ENCODE peak calls at places on chromosomes 5 and 9, in four cellular contexts. K is AG08396, X is T-helper 2 cell, G is type B pancreatic cell. L is an unnamed sample.
A peak's percentile ranks its signal among the peaks of the same experiment; 100 is the strongest.

GRCh38 chr5:160369990-160370712 is at the start of gene C1QTNF2:
- DNase-seq in K (peak; percentile 92), X (no peak), G (no peak), L (no peak)

GRCh38 chr5:178212241-178213002 is 8.1 kb downstream of the HNRNPAB start:
- DNase-seq in K (no peak), X (no peak), G (no peak), L (no peak)

GRCh38 chr5:136004436-136004835 is 24.4 kb upstream of the TGFBI start:
- DNase-seq in K (peak; percentile 36), X (no peak), G (no peak), L (no peak)

GRCh38 chr5:10691826-10692785 is 68.9 kb downstream of the DAP start:
- DNase-seq in K (peak; percentile 75), X (no peak), G (no peak), L (no peak)

GRCh38 chr9:93200989-93201339 is 17.0 kb downstream of the WNK2 start:
- DNase-seq in K (no peak), X (no peak), G (no peak), L (no peak)

GRCh38 chr5:17065468-17065867 is 129.4 kb upstream of the MYO10 start:
- DNase-seq in K (no peak), X (no peak), G (no peak), L (no peak)

GRCh38 chr5:10801931-10802674 is 41.1 kb upstream of the DAP start:
- DNase-seq in K (no peak), X (no peak), G (no peak), L (no peak)

GRCh38 chr5:61686491-61687257 is 354.6 kb downstream of the ZSWIM6 start:
- DNase-seq in K (no peak), X (no peak), G (no peak), L (no peak)

GRCh38 chr5:72584466-72584865 is 77.3 kb upstream of the ZNF366 start:
- DNase-seq in K (no peak), X (no peak), G (no peak), L (peak; percentile 25)

GRCh38 chr9:93473411-93473810 is 20.0 kb upstream of the FAM120AOS start:
- DNase-seq in K (no peak), X (no peak), G (no peak), L (no peak)

GRCh38 chr9:135037521-135038250 is 49.8 kb upstream of the OLFM1 start:
- DNase-seq in K (no peak), X (no peak), G (peak; percentile 52), L (no peak)

GRCh38 chr5:77882670-77883257 is 106.6 kb upstream of the TBCA start:
- DNase-seq in K (no peak), X (peak; percentile 83), G (no peak), L (no peak)

L was measured in GM06990.